ENCODE peak calls at places on chromosomes 5 and 9, in seven cellular contexts. Y is AG10803; D is CD8-positive, alpha-beta T cell; B is AG04450; E is GM13976; Z is cardiac muscle cell; O is psoas muscle. P is an unnamed sample.

GRCh38 chr9:16960084-16960483 is 89.6 kb upstream of the BNC2 start:
- DNase-seq in E (no peak), B (no peak), O (no peak), Z (no peak), D (no peak), Y (no peak), P (no peak)

GRCh38 chr5:93349613-93350012 is 231.4 kb downstream of the NR2F1-AS1 start:
- DNase-seq in D (no peak), E (no peak), B (peak), O (no peak), Y (peak), Z (no peak), P (no peak)

GRCh38 chr5:40599676-40600075 is 80.0 kb upstream of the PTGER4 start:
- DNase-seq in O (no peak), Y (no peak), E (no peak), B (no peak), D (no peak), Z (no peak), P (no peak)

GRCh38 chr5:91849069-91849468 is 466.0 kb upstream of the ARRDC3 start:
- DNase-seq in Z (no peak), E (no peak), D (no peak), B (no peak), O (no peak), Y (peak), P (no peak)

GRCh38 chr9:95468791-95469190 is 48.0 kb downstream of the PTCH1 start:
- DNase-seq in E (no peak), O (no peak), Y (no peak), D (no peak), Z (no peak), B (no peak), P (no peak)

GRCh38 chr5:61667523-61668229 is 335.6 kb downstream of the ZSWIM6 start:
- DNase-seq in E (no peak), B (no peak), Y (no peak), O (no peak), Z (no peak), D (no peak), P (no peak)

GRCh38 chr9:129832957-129833356 is 2.1 kb downstream of the C9orf78 start:
- DNase-seq in E (no peak), Z (no peak), O (no peak), Y (no peak), D (no peak), B (no peak), P (no peak)

GRCh38 chr5:97998946-97999345 is 774.5 kb upstream of the RGMB start:
- DNase-seq in Y (peak), E (no peak), Z (no peak), B (no peak), O (no peak), D (no peak), P (no peak)

GRCh38 chr5:150321211-150321610 is 18.5 kb upstream of the ARSI start:
- DNase-seq in B (no peak), E (no peak), Z (no peak), Y (no peak), O (no peak), D (no peak), P (no peak)

GRCh38 chr9:33186457-33187168 is 19.5 kb upstream of the B4GALT1 start:
- DNase-seq in O (no peak), B (no peak), Y (peak), D (no peak), E (no peak), Z (no peak), P (no peak)

GRCh38 chr9:131318211-131318610 is 28.7 kb downstream of the PLPP7 start:
- DNase-seq in E (no peak), Z (no peak), Y (peak), O (no peak), B (no peak), D (no peak), P (no peak)

GRCh38 chr9:14713187-14713799 is 9.2 kb downstream of the CER1 start:
- DNase-seq in B (no peak), D (no peak), E (no peak), Z (no peak), Y (no peak), O (no peak), P (no peak)

GRCh38 chr5:133930061-133930823 is 38.2 kb downstream of the C5orf15 start:
- DNase-seq in Z (no peak), B (no peak), D (peak), O (peak), Y (peak), E (peak), P (no peak)

GRCh38 chr9:97808972-97809371 is 44.1 kb upstream of the FOXE1 start:
- DNase-seq in E (no peak), D (no peak), B (no peak), Z (no peak), O (no peak), Y (no peak), P (no peak)

GRCh38 chr9:94031380-94031779 is 52.9 kb upstream of the PTPDC1 start:
- DNase-seq in E (no peak), Y (peak), O (no peak), Z (no peak), B (no peak), D (no peak), P (no peak)

GRCh38 chr9:72773570-72773969 is 179.3 kb downstream of the ALDH1A1 start:
- DNase-seq in O (no peak), Z (no peak), B (no peak), Y (no peak), D (no peak), E (no peak), P (no peak)

GRCh38 chr9:70256123-70256551 is 2.6 kb upstream of the SMC5 start:
- DNase-seq in B (peak), O (no peak), Y (peak), Z (peak), E (no peak), D (no peak), P (no peak)

GRCh38 chr9:78821126-78821822 is 524.3 kb downstream of the PSAT1 start:
- DNase-seq in Y (peak), D (no peak), Z (peak), B (no peak), O (no peak), E (peak), P (no peak)

GRCh38 chr9:76637426-76637825 is 126.8 kb upstream of the PCA3 start:
- DNase-seq in Y (no peak), O (no peak), E (no peak), Z (no peak), D (no peak), B (no peak), P (no peak)

GRCh38 chr5:2135354-2135753 is 252.6 kb upstream of the IRX4 start:
- DNase-seq in D (no peak), B (no peak), Z (no peak), O (no peak), E (no peak), Y (no peak), P (no peak)
- TF ChIP-seq CTCF in D (no peak), B (no peak), Z (no peak), O (no peak), E (no peak), Y (no peak), P (no peak)

GRCh38 chr9:128104171-128104618 is 23.3 kb downstream of the PTGES2 start:
- DNase-seq in D (no peak), O (peak), Z (no peak), Y (no peak), B (no peak), E (no peak), P (no peak)

GRCh38 chr9:128102196-128102595 is 25.3 kb downstream of the PTGES2 start:
- DNase-seq in Z (no peak), O (no peak), B (no peak), E (no peak), D (no peak), Y (no peak), P (no peak)

GRCh38 chr9:128102861-128103588 is 24.5 kb downstream of the PTGES2 start:
- DNase-seq in O (peak), E (no peak), D (no peak), B (no peak), Y (no peak), Z (no peak), P (no peak)

GRCh38 chr9:128101690-128102089 is 25.8 kb downstream of the PTGES2 start:
- DNase-seq in E (no peak), O (peak), D (no peak), B (no peak), Z (no peak), Y (no peak), P (no peak)

DNA sequence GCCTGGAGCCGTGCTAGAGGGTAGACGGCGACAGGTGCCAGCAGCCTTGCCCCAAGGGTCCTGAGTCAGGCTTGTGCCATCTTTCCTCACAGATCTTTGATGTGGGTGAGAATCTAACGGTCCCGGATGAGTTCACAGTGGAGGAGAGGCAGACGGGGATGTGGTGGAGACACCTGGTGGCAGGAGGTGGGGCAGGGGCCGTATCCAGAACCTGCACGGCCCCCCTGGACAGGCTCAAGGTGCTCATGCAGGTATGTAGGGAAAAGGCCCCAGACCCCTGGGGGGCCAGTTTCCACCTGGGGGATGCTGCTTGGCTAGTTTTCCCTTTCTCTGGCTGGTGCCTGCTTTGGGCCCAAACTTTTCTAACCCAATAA is 24.0 kb downstream of the PTGES2 start:
- DNase-seq in Y (no peak), O (no peak), D (peak), B (no peak), Z (no peak), E (no peak), P (no peak)
- TF ChIP-seq CTCF in Y (no peak), O (no peak), D (peak), B (peak), Z (peak), E (no peak), P (peak)

GRCh38 chr5:64682608-64683007 is 7.7 kb upstream of the SHISAL2B start:
- DNase-seq in E (no peak), Y (no peak), B (no peak), D (no peak), O (no peak), Z (peak), P (no peak)

GRCh38 chr5:64678400-64678799 is 11.9 kb upstream of the SHISAL2B start:
- DNase-seq in Y (no peak), Z (no peak), D (no peak), E (no peak), O (no peak), B (no peak), P (no peak)

GRCh38 chr5:64680289-64680688 is 10.0 kb upstream of the SHISAL2B start:
- DNase-seq in Y (no peak), Z (no peak), E (no peak), B (no peak), O (no peak), D (no peak), P (no peak)
- TF ChIP-seq CTCF in Y (peak), Z (peak), E (no peak), B (peak), O (no peak), D (no peak), P (no peak)

DNA sequence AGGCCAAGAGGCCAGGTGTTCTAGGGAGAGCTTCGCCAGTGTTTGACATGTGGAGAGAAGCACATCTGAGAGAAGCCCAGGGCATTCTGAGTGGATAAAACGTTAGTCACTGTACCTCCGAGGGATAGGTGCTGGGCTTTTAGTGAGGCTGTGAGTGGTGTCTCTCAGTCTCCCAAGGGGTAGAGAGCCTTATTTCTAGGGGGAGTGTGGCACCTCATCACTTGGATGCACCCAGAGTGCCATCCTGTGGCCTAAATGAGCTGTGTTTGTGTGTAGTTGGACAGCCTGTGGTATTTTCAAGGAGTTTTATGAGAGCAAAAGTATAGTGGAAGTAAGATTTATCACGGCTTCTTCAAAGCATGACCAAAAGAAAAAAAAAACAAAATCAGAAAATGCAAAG is 1046.9 kb upstream of the WWC1 start:
- DNase-seq in Y (no peak), Z (peak), D (no peak), O (no peak), B (no peak), E (no peak), P (peak)
- TF ChIP-seq CTCF in Y (peak), Z (peak), D (no peak), O (no peak), B (peak), E (no peak), P (peak)

GRCh38 chr5:178108446-178108845 is 4.9 kb upstream of the N4BP3 start:
- DNase-seq in Z (no peak), B (no peak), O (no peak), D (no peak), Y (no peak), E (no peak), P (no peak)
- TF ChIP-seq CTCF in Z (no peak), B (no peak), O (no peak), D (no peak), Y (no peak), E (no peak), P (no peak)

DNA sequence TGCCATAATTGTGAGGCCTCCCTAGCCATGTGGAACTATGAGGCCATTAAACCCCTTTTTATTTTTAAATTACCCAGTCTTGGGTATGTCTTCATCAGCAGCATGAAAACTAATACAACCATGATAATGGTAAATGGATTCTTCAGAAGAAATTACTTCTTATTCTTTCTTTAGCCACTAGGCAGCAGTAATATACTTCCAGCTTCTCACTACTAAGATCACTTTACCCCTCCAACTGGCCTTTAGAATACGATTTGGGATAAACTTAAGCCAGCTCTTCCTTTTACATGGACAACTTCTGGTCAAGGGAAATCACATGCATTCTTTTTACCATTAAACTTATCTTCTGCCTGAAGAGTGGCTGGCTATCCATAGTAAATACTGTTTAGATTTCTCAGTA is 355.4 kb downstream of the MAN2A1 start:
- DNase-seq in B (no peak), O (no peak), D (no peak), Y (peak), Z (no peak), E (no peak), P (no peak)
- TF ChIP-seq CTCF in B (no peak), O (no peak), D (no peak), Y (peak), Z (peak), E (no peak), P (no peak)

GRCh38 chr5:143445726-143446125 is 42.2 kb upstream of the NR3C1 start:
- DNase-seq in O (no peak), Z (no peak), D (no peak), E (no peak), Y (peak), B (no peak), P (no peak)

GRCh38 chr5:143447983-143448382 is 44.5 kb upstream of the NR3C1 start:
- DNase-seq in B (no peak), D (no peak), O (no peak), Z (no peak), Y (no peak), E (no peak), P (no peak)

GRCh38 chr5:143449772-143450171 is 46.3 kb upstream of the NR3C1 start:
- DNase-seq in Z (no peak), O (no peak), D (no peak), E (no peak), B (no peak), Y (peak), P (no peak)

GRCh38 chr5:143446535-143447226 is 43.2 kb upstream of the NR3C1 start:
- DNase-seq in D (no peak), E (no peak), B (no peak), O (no peak), Z (no peak), Y (no peak), P (no peak)

GRCh38 chr5:143448518-143448917 is 45.0 kb upstream of the NR3C1 start:
- DNase-seq in Z (no peak), E (no peak), Y (no peak), O (no peak), D (no peak), B (no peak), P (no peak)
- TF ChIP-seq CTCF in Z (no peak), E (no peak), Y (no peak), O (no peak), D (no peak), B (no peak), P (no peak)

GRCh38 chr9:123431581-123431980 is 75.6 kb downstream of the CRB2 start:
- DNase-seq in O (no peak), B (no peak), D (no peak), Y (no peak), Z (no peak), E (no peak), P (no peak)

GRCh38 chr9:123432331-123433236 is 76.6 kb downstream of the CRB2 start:
- DNase-seq in B (no peak), D (no peak), Y (no peak), Z (no peak), E (no peak), O (no peak), P (no peak)

GRCh38 chr9:123435471-123435870 is 79.5 kb downstream of the CRB2 start:
- DNase-seq in D (no peak), Y (no peak), B (no peak), Z (no peak), E (no peak), O (no peak), P (no peak)

GRCh38 chr9:123437201-123437600 is 81.2 kb downstream of the CRB2 start:
- DNase-seq in D (no peak), O (no peak), E (no peak), Z (no peak), Y (no peak), B (no peak), P (no peak)

GRCh38 chr9:123434619-123435240 is 78.7 kb downstream of the CRB2 start:
- DNase-seq in Y (no peak), Z (peak), E (no peak), B (no peak), D (no peak), O (no peak), P (no peak)
- TF ChIP-seq CTCF in Y (no peak), Z (no peak), E (no peak), B (peak), D (no peak), O (no peak), P (peak)

DNA sequence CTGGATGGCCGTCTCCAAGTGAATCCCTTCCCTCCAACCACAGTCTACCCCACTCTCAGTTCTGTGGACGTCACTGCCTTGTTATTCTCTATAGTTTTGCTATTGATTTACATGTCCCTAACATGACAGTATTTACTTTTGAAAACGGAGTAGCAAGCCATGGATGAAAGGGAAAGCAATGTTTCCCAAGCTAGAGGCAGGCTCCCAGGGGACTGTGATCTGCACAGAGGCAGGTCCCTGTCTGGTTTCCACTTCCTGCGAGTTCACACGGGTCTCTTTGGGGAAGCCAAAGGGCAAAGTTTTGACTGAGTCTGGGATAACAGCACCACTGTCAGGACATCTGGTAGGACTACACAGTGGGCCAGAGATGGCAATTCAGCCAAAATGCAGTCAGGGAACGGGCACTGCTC is 12.7 kb downstream of the C9orf153 start:
- DNase-seq in D (no peak), E (peak), B (no peak), Y (peak), O (no peak), Z (no peak), P (no peak)
- TF ChIP-seq CTCF in D (no peak), E (no peak), B (no peak), Y (no peak), O (peak), Z (no peak), P (no peak)

P was measured in neural crest cell.